ENCODE peak calls at places on chromosomes 13 and 19, in four cellular contexts. L is Calu3; P is ovary; B is stimulated activated CD8-positive, alpha-beta memory T cell treated with anti-CD3 and anti-CD28 coated beads, Interleukin-4, amount 100 ng/mL, for 4 hours. Y is an unnamed sample.
A peak's percentile ranks its signal among the peaks of the same experiment; 100 is the strongest.

GRCh38 chr13:45142440-45143345 is 22.4 kb downstream of the GTF2F2 start:
- DNase-seq in L (no peak), P (no peak), B (no peak), Y (no peak)

GRCh38 chr13:51451134-51451466 is 1.7 kb downstream of the INTS6 start:
- DNase-seq in L (no peak), P (no peak), B (no peak), Y (no peak)

GRCh38 chr19:49950590-49950948 is 10.4 kb downstream of the SIGLEC11 start:
- DNase-seq in L (no peak), P (no peak), B (no peak), Y (no peak)

GRCh38 chr13:40251343-40252032 is 415.0 kb downstream of the FOXO1 start:
- DNase-seq in L (no peak), P (no peak), B (no peak), Y (no peak)

GRCh38 chr13:99359493-99359892 is 52.3 kb upstream of the GPR183 start:
- DNase-seq in L (no peak), P (no peak), B (no peak), Y (no peak)

GRCh38 chr19:48878219-48879024 is 6.2 kb downstream of the PPP1R15A start:
- DNase-seq in L (no peak), P (peak; percentile 76), B (no peak), Y (peak; percentile 68)

GRCh38 chr19:15320118-15320517 is 12.2 kb downstream of the BRD4 start:
- DNase-seq in L (no peak), P (no peak), B (no peak), Y (no peak)

GRCh38 chr19:19944583-19944880 is 43.8 kb downstream of the ZNF93 start:
- DNase-seq in L (no peak), P (no peak), B (no peak), Y (no peak)

GRCh38 chr19:19338082-19338481 is 17.5 kb downstream of the MAU2 start:
- DNase-seq in L (no peak), P (no peak), B (no peak), Y (no peak)

GRCh38 chr19:3556978-3557460 is 367 bp downstream of the MFSD12 start:
- DNase-seq in L (peak; percentile 67), P (no peak), B (peak; percentile 54), Y (no peak)

GRCh38 chr13:61423879-61424278 is 8.2 kb upstream of the PCDH20 start:
- DNase-seq in L (no peak), P (no peak), B (no peak), Y (no peak)

GRCh38 chr13:79548886-79549285 is 67.9 kb downstream of the NDFIP2 start:
- DNase-seq in L (no peak), P (no peak), B (no peak), Y (no peak)

GRCh38 chr13:78404961-78405360 is 198.4 kb downstream of the POU4F1 start:
- DNase-seq in L (no peak), P (no peak), B (no peak), Y (no peak)

GRCh38 chr13:45222919-45223318 is 22.1 kb upstream of the KCTD4 start:
- DNase-seq in L (no peak), P (no peak), B (no peak), Y (no peak)

GRCh38 chr13:108855737-108856387 is 226.5 kb downstream of the MYO16 start:
- DNase-seq in L (no peak), P (no peak), B (no peak), Y (no peak)

GRCh38 chr19:44757057-44757734 is 8.7 kb downstream of the BCL3 start:
- DNase-seq in L (no peak), P (peak; percentile 79), B (no peak), Y (peak; percentile 85)

GRCh38 chr19:16111909-16112752 is 442 bp downstream of the RAB8A start:
- DNase-seq in L (no peak), P (no peak), B (no peak), Y (no peak)

GRCh38 chr19:47422417-47423163 is 3.3 kb upstream of the MEIS3 start:
- DNase-seq in L (no peak), P (no peak), B (no peak), Y (no peak)

Y was measured in heart left ventricle.